ENCODE peak calls at places on chromosome 2, in seven cellular contexts. P is NCI-H1436 treated with DMSO at 0.1 percent for 48 hours; Z is activated T-cell treated with anti-CD3 and anti-CD28 coated beads, Interleukin-2, amount 50 U/mL, for 72 hours; N is iris pigment epithelial cell; Q is stimulated activated CD4-positive, alpha-beta T cell treated with anti-CD3 and anti-CD28 coated beads, TNF-alpha, amount 100 ng/mL, for 1 hour; A is activated CD4-positive, alpha-beta T cell treated with anti-CD3 and anti-CD28 coated beads, Interleukin-2, amount 10 ng/mL, durations not matched to agents 7 days and 5 days; R is Peyer's patch. G is an unnamed sample.

GRCh38 chr2:105460048-105460732 is 61.3 kb upstream of the FHL2 start:
- DNase-seq in P (no peak), Z (no peak), N (peak; percentile 33), Q (no peak), A (no peak), R (no peak), G (no peak)

GRCh38 chr2:239756392-239757153 is 268.6 kb downstream of the NDUFA10 start:
- DNase-seq in P (no peak), Z (no peak), N (peak; percentile 2), Q (no peak), A (peak; percentile 22), R (no peak), G (no peak)

GRCh38 chr2:194464964-194465638 is 1191.9 kb upstream of the SLC39A10 start:
- DNase-seq in P (no peak), Z (no peak), N (no peak), Q (no peak), A (peak; percentile 16), R (no peak), G (no peak)

GRCh38 chr2:208025814-208026184 is 472 bp upstream of the PLEKHM3 start:
- DNase-seq in P (no peak), Z (peak; percentile 62), N (no peak), Q (no peak), A (peak; percentile 23), R (no peak), G (no peak)

GRCh38 chr2:20422679-20423271 is 24.1 kb upstream of the RHOB start:
- DNase-seq in P (no peak), Z (peak; percentile 19), N (peak; percentile 11), Q (no peak), A (peak; percentile 36), R (no peak), G (no peak)

GRCh38 chr2:202109737-202110184 is 36.7 kb downstream of the KIAA2012 start:
- DNase-seq in P (no peak), Z (no peak), N (peak; percentile 83), Q (no peak), A (no peak), R (no peak), G (peak; percentile 4)

GRCh38 chr2:30216157-30216556 is 15.2 kb upstream of the LBH start:
- DNase-seq in P (no peak), Z (no peak), N (peak; percentile 52), Q (no peak), A (no peak), R (no peak), G (no peak)

GRCh38 chr2:210655229-210655628 is 98.8 kb downstream of the CPS1 start:
- DNase-seq in P (no peak), Z (no peak), N (peak; percentile 20), Q (no peak), A (no peak), R (no peak), G (no peak)

GRCh38 chr2:96100893-96101304 is 15.5 kb downstream of the ADRA2B start:
- DNase-seq in P (no peak), Z (no peak), N (no peak), Q (no peak), A (no peak), R (peak; percentile 30), G (no peak)

GRCh38 chr2:8628179-8628869 is 53.5 kb upstream of the ID2 start:
- DNase-seq in P (no peak), Z (no peak), N (no peak), Q (no peak), A (no peak), R (peak; percentile 54), G (no peak)

GRCh38 chr2:230423851-230424458 is 8.0 kb downstream of the SP100 start:
- DNase-seq in P (no peak), Z (no peak), N (peak; percentile 84), Q (no peak), A (no peak), R (no peak), G (no peak)

G was measured in esophagus squamous epithelium.